ENCODE peak calls at places on chromosomes 12 and 14, in nine cellular contexts. N is HTR-8/SVneo, D is T-helper 2 cell, F is left colon, P is neural progenitor cell, A is SW480, Q is RCC 7860, L is adrenal gland, G is tibial nerve. V is an unnamed sample.
A peak's percentile ranks its signal among the peaks of the same experiment; 100 is the strongest.

GRCh38 chr14:101229666-101230065 is 326.1 kb upstream of the RTL1 start:
- DNase-seq in N (no peak), D (no peak), F (no peak), P (no peak), A (no peak), Q (no peak), L (no peak), G (no peak), V (peak; percentile 47)

GRCh38 chr12:6786416-6787094 is 2.8 kb upstream of the CD4 start:
- DNase-seq in N (no peak), D (no peak), F (no peak), P (peak; percentile 46), A (no peak), Q (no peak), L (no peak), G (no peak), V (no peak)

GRCh38 chr12:93317227-93317626 is 60.5 kb upstream of the NUDT4 start:
- DNase-seq in N (no peak), D (no peak), F (peak; percentile 27), P (no peak), A (peak; percentile 69), Q (no peak), L (no peak), G (no peak), V (no peak)

GRCh38 chr12:48128800-48129199 is 9.6 kb downstream of the PFKM start:
- DNase-seq in N (no peak), D (no peak), F (no peak), P (no peak), A (no peak), Q (no peak), L (no peak), G (no peak), V (no peak)

GRCh38 chr14:83706555-83706954 is 1823.4 kb upstream of the FLRT2 start:
- DNase-seq in N (peak; percentile 2), D (no peak), F (no peak), P (peak; percentile 77), A (no peak), Q (no peak), L (no peak), G (no peak), V (no peak)

GRCh38 chr14:54781936-54782802 is 120.5 kb downstream of the GCH1 start:
- DNase-seq in N (no peak), D (no peak), F (no peak), P (no peak), A (no peak), Q (no peak), L (no peak), G (no peak), V (no peak)

GRCh38 chr12:118355838-118356237 is 16.9 kb downstream of the TAOK3 start:
- DNase-seq in N (no peak), D (no peak), F (no peak), P (no peak), A (no peak), Q (peak; percentile 32), L (no peak), G (no peak), V (no peak)

GRCh38 chr12:26121323-26121740 is 3.5 kb downstream of the BHLHE41 start:
- DNase-seq in N (no peak), D (no peak), F (no peak), P (peak; percentile 24), A (no peak), Q (no peak), L (no peak), G (no peak), V (no peak)

GRCh38 chr12:87667378-87667777 is 361.8 kb downstream of the C12orf50 start:
- DNase-seq in N (peak; percentile 12), D (no peak), F (no peak), P (no peak), A (peak; percentile 7), Q (no peak), L (no peak), G (no peak), V (no peak)